ENCODE peak calls at places on chromosome 21, in seven cellular contexts. Q, P, J, B, G, O and Y are unnamed samples.

GRCh38 chr21:35005077-35005476 is 44.0 kb downstream of the RUNX1 start:
- DNase-seq in O (no peak), G (no peak), Q (no peak), B (no peak), J (no peak), P (no peak), Y (no peak)

GRCh38 chr21:25489673-25490072 is 117.6 kb downstream of the MRPL39 start:
- DNase-seq in J (no peak), G (no peak), O (no peak), B (no peak), Q (no peak), P (no peak), Y (no peak)

GRCh38 chr21:43893536-43894205 is 28.6 kb downstream of the AGPAT3 start:
- DNase-seq in Q (no peak), G (no peak), J (no peak), B (no peak), P (no peak), O (no peak), Y (no peak)

GRCh38 chr21:39523398-39523797 is 71.6 kb downstream of the SH3BGR start:
- DNase-seq in J (peak; percentile 55), B (no peak), P (no peak), O (peak; percentile 40), G (no peak), Q (no peak), Y (no peak)

GRCh38 chr21:34797926-34798595 is 129.3 kb downstream of the CLIC6 start:
- DNase-seq in O (no peak), J (no peak), Q (no peak), B (no peak), P (no peak), G (no peak), Y (no peak)

GRCh38 chr21:26815197-26815596 is 30.0 kb downstream of the ADAMTS1 start:
- DNase-seq in P (no peak), O (no peak), B (no peak), G (no peak), J (no peak), Q (no peak), Y (no peak)

GRCh38 chr21:20040768-20041167 is 957.4 kb upstream of the NCAM2 start:
- DNase-seq in O (no peak), P (no peak), Q (no peak), G (no peak), B (no peak), J (no peak), Y (no peak)

GRCh38 chr21:33846141-33846540 is 69.5 kb downstream of the ATP5PO start:
- DNase-seq in O (no peak), P (no peak), J (no peak), B (no peak), Q (no peak), G (no peak), Y (no peak)

GRCh38 chr21:16342932-16343331 is 613.1 kb downstream of the USP25 start:
- DNase-seq in J (no peak), O (no peak), P (no peak), Q (no peak), G (no peak), B (no peak), Y (no peak)

GRCh38 chr21:34027727-34028461 is 45.5 kb upstream of the MRPS6 start:
- DNase-seq in B (no peak), J (no peak), P (no peak), G (no peak), O (no peak), Q (no peak), Y (no peak)

GRCh38 chr21:39336457-39337008 is 12.4 kb downstream of the HMGN1 start:
- DNase-seq in P (no peak), B (no peak), J (no peak), G (no peak), Q (no peak), O (no peak), Y (peak; percentile 57)

GRCh38 chr21:32463367-32463766 is 50.9 kb downstream of the EVA1C start:
- DNase-seq in P (no peak), Q (peak; percentile 69), O (no peak), G (no peak), J (no peak), B (no peak), Y (no peak)

GRCh38 chr21:35882791-35883240 is 177.5 kb downstream of the SETD4 start:
- DNase-seq in B (no peak), P (peak; percentile 44), G (no peak), Q (no peak), O (no peak), J (no peak), Y (no peak)

GRCh38 chr21:21230672-21231071 is 232.5 kb downstream of the NCAM2 start:
- DNase-seq in J (no peak), G (no peak), Q (no peak), B (no peak), O (no peak), P (no peak), Y (no peak)

GRCh38 chr21:34552324-34553198 is 40.6 kb upstream of the KCNE1 start:
- DNase-seq in P (no peak), J (no peak), B (no peak), Q (no peak), G (no peak), O (no peak), Y (no peak)

GRCh38 chr21:42235593-42235992 is 16.7 kb downstream of the ABCG1 start:
- DNase-seq in Q (no peak), O (no peak), J (no peak), P (no peak), B (no peak), G (no peak), Y (no peak)
- H3K4me3 ChIP-seq in Q (no peak overlapping the region), O (peak overlapping the region; percentile 71), J (no peak overlapping the region), P (no peak overlapping the region), B (no peak overlapping the region), G (no peak overlapping the region), Y (no peak overlapping the region)

GRCh38 chr21:28641731-28642130 is 350.9 kb downstream of the LTN1 start:
- DNase-seq in Q (no peak), J (no peak), P (no peak), B (no peak), G (no peak), O (no peak), Y (no peak)
- H3K9me3 ChIP-seq in Q (no peaks in the 10 kb centered on the region), J (no peaks in the 10 kb centered on the region), P (no peaks in the 10 kb centered on the region), B (no peaks in the 10 kb centered on the region), G (no peaks in the 10 kb centered on the region), O (no peaks in the 10 kb centered on the region), Y (peaks cover 3% of the 10 kb centered on the region)

GRCh38 chr21:36891123-36891522 is 75.3 kb downstream of the HLCS start:
- DNase-seq in O (no peak), Q (no peak), B (no peak), G (no peak), J (no peak), P (no peak), Y (no peak)

GRCh38 chr21:36887983-36888382 is 78.5 kb downstream of the HLCS start:
- DNase-seq in Q (no peak), P (no peak), J (no peak), B (peak; percentile 62), G (no peak), O (no peak), Y (peak; percentile 32)

GRCh38 chr21:36890086-36890485 is 76.4 kb downstream of the HLCS start:
- DNase-seq in G (no peak), P (no peak), B (no peak), J (no peak), O (no peak), Q (no peak), Y (no peak)

GRCh38 chr21:36888466-36888865 is 78.0 kb downstream of the HLCS start:
- DNase-seq in Q (no peak), J (no peak), B (no peak), P (no peak), O (no peak), G (no peak), Y (no peak)

GRCh38 chr21:36889401-36889800 is 77.1 kb downstream of the HLCS start:
- DNase-seq in G (no peak), P (no peak), O (no peak), Q (no peak), B (no peak), J (no peak), Y (no peak)
- H3K4me1 ChIP-seq in G (no peaks in the 10 kb centered on the region), P (no peaks in the 10 kb centered on the region), O (peaks cover 34% of the 10 kb centered on the region), Q (no peaks in the 10 kb centered on the region), B (peaks cover 3% of the 10 kb centered on the region), J (no peaks in the 10 kb centered on the region), Y (no peaks in the 10 kb centered on the region)

GRCh38 chr21:42531771-42532170 is 18.1 kb downstream of the SLC37A1 start:
- DNase-seq in J (no peak), B (no peak), Q (no peak), O (no peak), G (no peak), P (no peak), Y (no peak)
- H3K4me3 ChIP-seq in J (no peak overlapping the region), B (no peak overlapping the region), Q (no peak overlapping the region), O (no peak overlapping the region), G (no peak overlapping the region), P (no peak overlapping the region), Y (no peak overlapping the region)

GRCh38 chr21:31267644-31268043 is 76.4 kb downstream of the TIAM1 start:
- DNase-seq in B (no peak), P (no peak), G (no peak), O (no peak), Q (no peak), J (no peak), Y (no peak)

GRCh38 chr21:31268090-31268489 is 76.0 kb downstream of the TIAM1 start:
- DNase-seq in G (no peak), Q (no peak), B (no peak), O (no peak), P (no peak), J (no peak), Y (no peak)

GRCh38 chr21:31264574-31264973 is 79.5 kb downstream of the TIAM1 start:
- DNase-seq in Q (no peak), P (no peak), G (no peak), J (no peak), O (no peak), B (no peak), Y (no peak)

GRCh38 chr21:31265293-31265692 is 78.8 kb downstream of the TIAM1 start:
- DNase-seq in J (no peak), Q (no peak), B (no peak), G (no peak), O (peak; percentile 66), P (no peak), Y (no peak)

DNA sequence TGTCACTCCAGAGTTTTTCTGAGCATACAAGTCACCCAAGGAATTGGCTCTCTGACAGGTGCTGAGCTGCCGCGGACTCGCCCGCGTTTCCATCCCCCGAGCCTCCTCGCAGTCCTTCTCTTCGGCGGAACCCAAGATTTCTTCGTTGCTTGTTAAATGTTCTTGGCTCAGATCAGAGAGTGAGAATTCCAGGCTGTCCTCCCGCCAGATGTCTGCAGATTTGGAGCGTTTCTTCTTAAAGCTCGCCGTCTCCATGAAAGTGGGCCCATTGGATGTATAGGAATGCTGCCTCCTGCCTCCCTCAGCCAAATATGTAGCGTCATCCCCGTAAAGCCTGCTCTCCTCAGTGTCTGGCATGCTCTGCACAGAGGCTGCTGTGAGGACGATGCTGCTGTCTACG is 77.8 kb downstream of the TIAM1 start:
- DNase-seq in P (no peak), Q (no peak), B (no peak), G (no peak), O (no peak), J (no peak), Y (no peak)
- H3K9me3 ChIP-seq in P (no peaks in the 10 kb centered on the region), Q (no peaks in the 10 kb centered on the region), B (no peaks in the 10 kb centered on the region), G (no peaks in the 10 kb centered on the region), O (no peaks in the 10 kb centered on the region), J (no peaks in the 10 kb centered on the region), Y (no peaks in the 10 kb centered on the region)

GRCh38 chr21:17343055-17343454 is 169.8 kb upstream of the CXADR start:
- DNase-seq in Q (no peak), P (no peak), J (no peak), O (no peak), G (no peak), B (peak; percentile 58), Y (no peak)
- H3K4me1 ChIP-seq in Q (no peaks in the 10 kb centered on the region), P (no peaks in the 10 kb centered on the region), J (no peaks in the 10 kb centered on the region), O (no peaks in the 10 kb centered on the region), G (no peaks in the 10 kb centered on the region), B (no peaks in the 10 kb centered on the region), Y (no peaks in the 10 kb centered on the region)